ENCODE peak calls at places on chromosomes 12 and 14, in four cellular contexts. E is H1, D is K562, I is GM12878. B is an unnamed sample.

GRCh38 chr14:90239139-90239538 is 17.2 kb upstream of the PSMC1 start:
- DNase-seq in I (no peak), D (no peak), E (no peak), B (peak; percentile 7)

GRCh38 chr12:65355461-65355860 is 77.0 kb downstream of the MSRB3 start:
- DNase-seq in E (no peak), D (no peak), I (no peak), B (no peak)

GRCh38 chr14:100374891-100375272 is 51.7 kb downstream of the SLC25A47 start:
- DNase-seq in E (no peak), D (no peak), I (no peak), B (no peak)

GRCh38 chr14:75880512-75880911 is 101.3 kb downstream of the TGFB3 start:
- DNase-seq in D (no peak), E (no peak), I (no peak), B (no peak)

GRCh38 chr14:104604461-104605449 is at the start of gene TMEM179:
- DNase-seq in E (peak; percentile 15), D (peak; percentile 81), I (no peak), B (no peak)

GRCh38 chr12:42059127-42059526 is 85.5 kb downstream of the GXYLT1 start:
- DNase-seq in I (no peak), D (no peak), E (no peak), B (no peak)

GRCh38 chr14:90455100-90455571 is 58.3 kb downstream of the CALM1 start:
- DNase-seq in D (no peak), I (no peak), E (no peak), B (no peak)

GRCh38 chr14:75205586-75205985 is 29.2 kb upstream of the TMED10 start:
- DNase-seq in E (no peak), D (no peak), I (no peak), B (no peak)

GRCh38 chr14:78022059-78022458 is 148.1 kb upstream of the NRXN3 start:
- DNase-seq in E (peak; percentile 68), D (peak; percentile 66), I (peak; percentile 25), B (peak; percentile 67)

GRCh38 chr14:26963696-26964095 is 365.9 kb upstream of the NOVA1 start:
- DNase-seq in E (no peak), D (no peak), I (no peak), B (no peak)

GRCh38 chr14:76564471-76565119 is 188.7 kb downstream of the ESRRB start:
- DNase-seq in D (peak; percentile 11), I (no peak), E (no peak), B (peak; percentile 49)

GRCh38 chr12:8698132-8698829 is 490 bp downstream of the RIMKLB start:
- DNase-seq in D (peak; percentile 56), E (no peak), I (no peak), B (no peak)

GRCh38 chr12:124450376-124450750 is 117.0 kb downstream of the NCOR2 start:
- DNase-seq in E (no peak), I (no peak), D (no peak), B (no peak)

GRCh38 chr12:121837680-121838079 is 21.0 kb downstream of the HPD start:
- DNase-seq in I (no peak), D (no peak), E (no peak), B (no peak)

GRCh38 chr12:67929373-67929772 is 59.9 kb upstream of the IFNG-AS1 start:
- DNase-seq in E (no peak), D (no peak), I (no peak), B (no peak)

GRCh38 chr12:26239508-26240328 is 44.3 kb downstream of the SSPN start:
- DNase-seq in D (no peak), I (no peak), E (no peak), B (peak; percentile 21)

GRCh38 chr12:105487961-105488360 is 157.5 kb downstream of the C12orf75 start:
- DNase-seq in E (no peak), I (no peak), D (no peak), B (no peak)

GRCh38 chr12:108620236-108620879 is 13.3 kb downstream of the SELPLG start:
- DNase-seq in I (no peak), D (no peak), E (no peak), B (no peak)

GRCh38 chr12:122880668-122881067 is 15.3 kb downstream of the VPS37B start:
- DNase-seq in D (no peak), I (no peak), E (no peak), B (no peak)

GRCh38 chr12:68561830-68562229 is 48.9 kb upstream of the RAP1B start:
- DNase-seq in E (no peak), D (no peak), I (no peak), B (no peak)

GRCh38 chr14:90677484-90678045 is 138.7 kb downstream of the TTC7B start:
- DNase-seq in D (no peak), E (no peak), I (no peak), B (no peak)

GRCh38 chr14:102645746-102646440 is 53.4 kb downstream of the RCOR1 start:
- DNase-seq in I (no peak), D (no peak), E (no peak), B (no peak)

GRCh38 chr12:110639336-110640178 is 25.6 kb downstream of the TCTN1 start:
- DNase-seq in E (no peak), I (no peak), D (no peak), B (no peak)

GRCh38 chr12:114936148-114937099 is 252.4 kb upstream of the TBX3 start:
- DNase-seq in I (no peak), E (no peak), D (no peak), B (no peak)

GRCh38 chr14:67335781-67336180 is 23.8 kb downstream of the ATP6V1D start:
- DNase-seq in E (no peak), I (no peak), D (no peak), B (peak; percentile 36)

GRCh38 chr12:63915105-63915830 is 70.8 kb downstream of the SRGAP1 start:
- DNase-seq in D (no peak), I (no peak), E (no peak), B (peak; percentile 70)

GRCh38 chr14:32762886-32763285 is 175.8 kb upstream of the NPAS3 start:
- DNase-seq in I (no peak), D (no peak), E (no peak), B (no peak)

GRCh38 chr12:64566882-64567517 is 43.3 kb upstream of the RASSF3 start:
- DNase-seq in I (no peak), D (no peak), E (no peak), B (no peak)

GRCh38 chr14:81366259-81366658 is 33.9 kb downstream of the STON2 start:
- DNase-seq in E (no peak), I (no peak), D (no peak), B (no peak)

GRCh38 chr12:66813137-66813867 is 134.4 kb upstream of the GRIP1 start:
- DNase-seq in D (no peak), E (no peak), I (no peak), B (no peak)

GRCh38 chr14:104863923-104864266 is 1.2 kb upstream of the CEP170B start:
- DNase-seq in I (no peak), D (no peak), E (no peak), B (no peak)

GRCh38 chr12:52266514-52266913 is 7.9 kb upstream of the KRT86 start:
- DNase-seq in E (no peak), D (no peak), I (no peak), B (no peak)

GRCh38 chr12:79451988-79452387 is 238.8 kb downstream of the PAWR start:
- DNase-seq in I (no peak), D (no peak), E (no peak), B (no peak)

GRCh38 chr12:100724071-100724470 is 70.5 kb upstream of the ANO4 start:
- DNase-seq in E (no peak), D (no peak), I (no peak), B (no peak)

DNA sequence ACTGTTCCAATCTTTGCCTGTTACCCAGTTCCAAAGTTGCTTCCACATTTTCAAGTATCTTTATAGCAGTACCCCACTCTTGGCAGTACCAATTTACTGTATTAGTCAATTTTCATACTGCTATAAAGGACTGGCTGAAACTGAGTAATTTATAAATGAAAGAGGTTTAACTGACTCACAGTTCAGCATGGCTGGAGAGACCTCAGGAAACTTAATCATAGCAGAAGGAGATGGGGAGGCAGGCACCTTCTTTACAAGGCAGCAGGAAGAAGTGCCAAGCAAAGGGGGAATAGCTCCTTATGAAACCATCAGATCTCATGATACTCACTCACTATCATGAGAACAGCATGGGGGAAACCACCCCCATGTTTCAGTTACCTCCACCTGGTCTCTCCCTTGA is 215.0 kb downstream of the SNAPC1 start:
- DNase-seq in I (no peak), D (no peak), E (no peak), B (no peak)
- TF ChIP-seq EGR1 in I (no peak), D (no peak), E (no peak), B (no peak)

GRCh38 chr12:3483089-3483488 is 7.9 kb upstream of the PRMT8 start:
- DNase-seq in E (no peak), D (no peak), I (no peak), B (no peak)
- TF ChIP-seq CEBPB in E (no peak), D (no peak), I (no peak), B (no peak)

DNA sequence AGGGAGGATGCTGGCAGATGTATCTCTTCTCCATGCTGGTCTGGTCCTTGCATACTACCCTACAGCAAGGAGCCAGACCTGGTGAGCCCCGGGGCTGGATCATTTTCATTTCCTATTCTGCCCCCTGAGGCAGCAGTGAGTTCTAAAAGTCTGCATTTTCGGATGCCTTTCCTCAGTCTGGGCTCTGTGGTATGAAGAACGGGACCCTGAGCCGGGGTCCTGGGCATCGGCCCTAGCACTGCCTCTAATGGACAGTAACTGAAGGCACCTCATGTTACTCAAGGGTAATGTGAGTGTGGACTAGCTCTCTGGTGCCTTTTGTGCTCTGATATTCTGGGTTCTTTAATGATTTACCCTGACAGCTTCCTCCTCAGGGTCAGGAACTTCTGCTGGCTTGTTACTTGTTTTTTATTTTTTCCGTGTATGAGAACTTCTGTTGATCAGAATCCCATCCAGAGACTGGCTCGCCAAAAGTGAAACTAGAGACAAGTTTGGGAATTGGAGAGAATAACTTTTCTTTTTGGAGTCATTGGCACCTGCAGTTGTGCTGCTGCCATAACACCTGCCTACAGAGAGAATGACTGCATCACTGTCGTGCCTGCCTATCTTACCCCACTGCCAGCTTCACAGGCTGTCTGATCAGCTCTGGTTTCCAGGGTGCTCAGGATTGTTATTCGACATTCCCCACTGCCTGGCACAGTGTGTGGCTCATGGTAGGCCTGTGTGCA is 62.3 kb downstream of the SUSD6 start:
- DNase-seq in I (no peak), E (no peak), D (no peak), B (no peak)
- TF ChIP-seq EGR1 in I (no peak), E (no peak), D (no peak), B (no peak)

GRCh38 chr14:99093532-99094517 is 178.2 kb downstream of the BCL11B start:
- DNase-seq in E (no peak), D (no peak), I (no peak), B (no peak)
- TF ChIP-seq CEBPB in E (no peak), D (no peak), I (no peak), B (no peak)

B was measured in HCT116.